ENCODE peak calls at places on chromosome 22, in six cellular contexts. R is HepG2, P is HCT116, Z is H1, W is K562, S is GM12878. D is an unnamed sample.

GRCh38 chr22:27984001-27984695 is 65.1 kb upstream of the PITPNB start:
- DNase-seq in W (no peak), R (no peak), Z (peak; percentile 24), P (no peak), S (no peak), D (no peak)

GRCh38 chr22:19070397-19071169 is 51.6 kb downstream of the DGCR2 start:
- DNase-seq in W (no peak), R (no peak), Z (no peak), P (no peak), S (no peak), D (no peak)

GRCh38 chr22:35328472-35328885 is 28.8 kb downstream of the TOM1 start:
- DNase-seq in P (no peak), Z (no peak), W (no peak), S (no peak), R (peak; percentile 96), D (no peak)

GRCh38 chr22:17199131-17199731 is 20.0 kb downstream of the ADA2 start:
- DNase-seq in P (no peak), S (no peak), W (no peak), R (no peak), Z (peak; percentile 77), D (peak; percentile 77)

GRCh38 chr22:19446603-19447387 is 716 bp downstream of the C22orf39 start:
- DNase-seq in R (peak; percentile 7), W (peak; percentile 76), P (no peak), S (no peak), Z (no peak), D (no peak)

GRCh38 chr22:27391092-27391770 is 410.3 kb downstream of the MN1 start:
- DNase-seq in Z (no peak), S (no peak), R (no peak), W (no peak), P (no peak), D (no peak)

GRCh38 chr22:44776535-44777363 is 24.4 kb downstream of the ARHGAP8 start:
- DNase-seq in S (no peak), Z (no peak), W (no peak), R (no peak), P (no peak), D (no peak)

GRCh38 chr22:22180738-22181514 is 63.7 kb upstream of the VPREB1 start:
- DNase-seq in Z (no peak), P (no peak), S (no peak), W (no peak), R (no peak), D (no peak)

GRCh38 chr22:23764931-23765881 is 2.4 kb downstream of the C22orf15 start:
- DNase-seq in R (no peak), P (no peak), W (no peak), S (no peak), Z (peak; percentile 42), D (no peak)

GRCh38 chr22:24977370-24978230 is 25.1 kb downstream of the KIAA1671 start:
- DNase-seq in Z (peak; percentile 57), S (no peak), R (no peak), W (no peak), P (no peak), D (no peak)

GRCh38 chr22:48931452-48931851 is 896.2 kb downstream of the BRD1 start:
- DNase-seq in W (no peak), Z (no peak), P (no peak), S (no peak), R (no peak), D (no peak)

GRCh38 chr22:27637604-27638003 is 164.0 kb downstream of the MN1 start:
- DNase-seq in W (no peak), R (no peak), Z (no peak), S (no peak), P (no peak), D (no peak)

GRCh38 chr22:23751441-23751996 is 607 bp upstream of the ZNF70 start:
- DNase-seq in P (no peak), S (no peak), R (no peak), W (peak; percentile 52), Z (no peak), D (no peak)

GRCh38 chr22:38924197-38924952 is 33.0 kb upstream of the APOBEC3A start:
- DNase-seq in W (peak; percentile 20), P (peak; percentile 80), R (peak; percentile 97), S (no peak), Z (no peak), D (no peak)

GRCh38 chr22:30204742-30205111 is 41.8 kb downstream of the LIF start:
- DNase-seq in S (no peak), Z (no peak), P (no peak), R (no peak), W (no peak), D (peak; percentile 80)

GRCh38 chr22:48654492-48654891 is 1173.2 kb downstream of the BRD1 start:
- DNase-seq in R (no peak), P (no peak), W (no peak), S (no peak), Z (no peak), D (no peak)

GRCh38 chr22:25795437-25795836 is 53.4 kb downstream of the MYO18B start:
- DNase-seq in P (no peak), Z (no peak), R (no peak), S (no peak), W (no peak), D (no peak)

GRCh38 chr22:30325724-30326703 is 727 bp downstream of the TBC1D10A start:
- DNase-seq in P (no peak), S (no peak), R (no peak), W (peak; percentile 48), Z (peak; percentile 49), D (peak; percentile 77)

GRCh38 chr22:47739616-47740015 is 977.2 kb downstream of the TBC1D22A start:
- DNase-seq in Z (no peak), P (no peak), S (no peak), W (no peak), R (no peak), D (no peak)

GRCh38 chr22:42932857-42933782 is 76.0 kb upstream of the ARFGAP3 start:
- DNase-seq in P (no peak), R (no peak), Z (no peak), S (peak; percentile 71), W (peak; percentile 47), D (no peak)

GRCh38 chr22:27159016-27159415 is 501.6 kb downstream of the MIAT start:
- DNase-seq in S (no peak), Z (no peak), P (no peak), W (no peak), R (no peak), D (no peak)

GRCh38 chr22:42376721-42377177 is 55.5 kb downstream of the NFAM1 start:
- DNase-seq in W (peak; percentile 50), R (no peak), S (no peak), Z (no peak), P (no peak), D (peak; percentile 81)

GRCh38 chr22:30867746-30868662 is 100.6 kb downstream of the MORC2 start:
- DNase-seq in P (no peak), Z (no peak), R (no peak), S (no peak), W (no peak), D (peak; percentile 45)

GRCh38 chr22:23825246-23825905 is 13.4 kb downstream of the DERL3 start:
- DNase-seq in Z (no peak), W (no peak), R (no peak), P (no peak), S (no peak), D (no peak)

GRCh38 chr22:50604256-50604580 is 3.6 kb downstream of the MAPK8IP2 start:
- DNase-seq in S (no peak), W (no peak), R (no peak), P (no peak), Z (no peak), D (no peak)
- H3K4me2 ChIP-seq in S (no peak overlapping the region), W (no peak overlapping the region), R (no peak overlapping the region), P (no peak overlapping the region), Z (peak overlapping the region; percentile 29), D (no peak overlapping the region)

GRCh38 chr22:37676691-37677627 is 1.5 kb downstream of the LGALS1 start:
- DNase-seq in W (peak; percentile 95), Z (peak; percentile 87), R (peak; percentile 75), S (no peak), P (peak; percentile 69), D (peak; percentile 91)
- TF ChIP-seq JUND in W (peak; percentile 93), Z (peak; percentile 78), R (no peak), S (no peak), P (no peak), D (peak; percentile 84)

GRCh38 chr22:20508815-20509271 is 1.4 kb downstream of the MED15 start:
- DNase-seq in P (no peak), S (no peak), W (peak; percentile 74), R (no peak), Z (no peak), D (no peak)
- H3K4me1 ChIP-seq in P (peaks cover 31% of the 10 kb centered on the region), S (peaks cover 22% of the 10 kb centered on the region), W (peaks cover 47% of the 10 kb centered on the region), R (peaks cover 47% of the 10 kb centered on the region), Z (peaks cover 5% of the 10 kb centered on the region), D (peaks cover 31% of the 10 kb centered on the region)

DNA sequence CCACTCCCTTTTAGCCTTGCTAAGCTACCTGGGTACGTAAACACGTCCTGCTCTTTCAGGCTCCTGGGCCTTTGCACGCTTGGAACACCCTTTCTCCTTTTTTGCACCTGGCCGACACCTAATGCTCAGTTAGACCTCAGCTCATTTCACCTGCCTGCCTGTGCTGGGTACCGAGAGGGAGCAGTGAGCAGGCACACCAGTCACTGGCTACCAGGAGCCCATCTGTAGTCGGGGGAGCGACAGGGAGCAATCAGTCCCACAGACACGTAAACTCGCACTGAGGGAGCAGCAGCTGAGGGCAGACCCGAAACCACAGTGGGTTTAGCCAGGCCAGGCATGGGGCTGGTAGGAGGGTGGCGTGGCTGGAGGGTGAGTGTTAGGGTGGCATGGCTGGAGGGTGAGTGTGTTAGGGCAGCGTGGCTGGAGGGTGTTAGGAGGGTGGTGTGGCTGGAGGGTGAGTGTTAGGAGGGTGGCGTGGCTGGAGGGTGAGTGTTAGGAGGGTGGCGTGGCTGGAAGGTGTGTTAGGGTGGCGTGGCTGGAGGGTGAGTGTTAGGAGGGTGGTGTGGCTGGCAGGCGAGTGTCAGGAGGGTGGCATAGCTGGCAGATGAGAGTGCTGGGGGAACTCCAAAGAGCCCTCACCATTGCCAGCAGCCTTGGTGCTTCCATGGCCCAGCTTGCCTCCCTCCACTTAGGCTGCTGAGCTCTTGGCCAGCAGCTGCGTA is 6.4 kb upstream of the GTSE1 start:
- DNase-seq in S (no peak), P (no peak), Z (no peak), W (no peak), R (no peak), D (no peak)
- H3K4me2 ChIP-seq in S (no peak overlapping the region), P (no peak overlapping the region), Z (no peak overlapping the region), W (no peak overlapping the region), R (no peak overlapping the region), D (no peak overlapping the region)